ENCODE peak calls at places on chromosomes 2 and 18, in ten cellular contexts. One of them, this sample, is unnamed.

GRCh38 chr18:37572736-37573135 is 7.1 kb upstream of the CELF4 start:
- DNase-seq in HuH-7.5: no peak
- DNase-seq in NCI-H2081: no peak
- DNase-seq in kidney glomerular epithelial cell: no peak
- DNase-seq in stimulated activated CD4-positive, alpha-beta T cell treated with anti-CD3 and anti-CD28 coated beads, Interleukin-2, amount 100 ng/mL, for 4 hours: no peak
- DNase-seq in IMR-90: no peak
- DNase-seq in iPS DF 6.9: no peak
- DNase-seq in activated CD4-positive, alpha-beta T cell treated with anti-CD3 and anti-CD28 coated beads, Interleukin-2, amount 10 ng/mL, durations not matched to agents 7 days and 5 days: no peak
- DNase-seq in fibroblast of the aortic adventitia: no peak
- DNase-seq in RKO: no peak
- DNase-seq in this sample: no peak

GRCh38 chr2:9753665-9754531 is 89.4 kb upstream of the TAF1B start:
- DNase-seq in iPS DF 6.9: no peak
- DNase-seq in activated CD4-positive, alpha-beta T cell treated with anti-CD3 and anti-CD28 coated beads, Interleukin-2, amount 10 ng/mL, durations not matched to agents 7 days and 5 days: peak; percentile 44
- DNase-seq in kidney glomerular epithelial cell: no peak
- DNase-seq in fibroblast of the aortic adventitia: no peak
- DNase-seq in HuH-7.5: no peak
- DNase-seq in IMR-90: no peak
- DNase-seq in RKO: no peak
- DNase-seq in stimulated activated CD4-positive, alpha-beta T cell treated with anti-CD3 and anti-CD28 coated beads, Interleukin-2, amount 100 ng/mL, for 4 hours: peak; percentile 36
- DNase-seq in NCI-H2081: no peak
- DNase-seq in this sample: no peak

GRCh38 chr2:64873472-64873924 is 115.7 kb upstream of the SLC1A4 start:
- DNase-seq in activated CD4-positive, alpha-beta T cell treated with anti-CD3 and anti-CD28 coated beads, Interleukin-2, amount 10 ng/mL, durations not matched to agents 7 days and 5 days: peak; percentile 77
- DNase-seq in iPS DF 6.9: no peak
- DNase-seq in NCI-H2081: peak; percentile 47
- DNase-seq in kidney glomerular epithelial cell: peak; percentile 53
- DNase-seq in fibroblast of the aortic adventitia: peak; percentile 54
- DNase-seq in RKO: peak; percentile 57
- DNase-seq in IMR-90: peak; percentile 22
- DNase-seq in HuH-7.5: peak; percentile 77
- DNase-seq in stimulated activated CD4-positive, alpha-beta T cell treated with anti-CD3 and anti-CD28 coated beads, Interleukin-2, amount 100 ng/mL, for 4 hours: peak; percentile 55
- DNase-seq in this sample: peak; percentile 73

GRCh38 chr2:62920070-62920469 is 130.6 kb upstream of the OTX1 start:
- DNase-seq in stimulated activated CD4-positive, alpha-beta T cell treated with anti-CD3 and anti-CD28 coated beads, Interleukin-2, amount 100 ng/mL, for 4 hours: no peak
- DNase-seq in IMR-90: peak; percentile 39
- DNase-seq in RKO: peak; percentile 26
- DNase-seq in kidney glomerular epithelial cell: no peak
- DNase-seq in fibroblast of the aortic adventitia: peak; percentile 16
- DNase-seq in HuH-7.5: no peak
- DNase-seq in NCI-H2081: no peak
- DNase-seq in iPS DF 6.9: no peak
- DNase-seq in activated CD4-positive, alpha-beta T cell treated with anti-CD3 and anti-CD28 coated beads, Interleukin-2, amount 10 ng/mL, durations not matched to agents 7 days and 5 days: no peak
- DNase-seq in this sample: no peak

GRCh38 chr2:17894005-17894404 is 15.5 kb downstream of the KCNS3 start:
- DNase-seq in NCI-H2081: no peak
- DNase-seq in RKO: no peak
- DNase-seq in HuH-7.5: no peak
- DNase-seq in activated CD4-positive, alpha-beta T cell treated with anti-CD3 and anti-CD28 coated beads, Interleukin-2, amount 10 ng/mL, durations not matched to agents 7 days and 5 days: no peak
- DNase-seq in kidney glomerular epithelial cell: no peak
- DNase-seq in stimulated activated CD4-positive, alpha-beta T cell treated with anti-CD3 and anti-CD28 coated beads, Interleukin-2, amount 100 ng/mL, for 4 hours: no peak
- DNase-seq in iPS DF 6.9: no peak
- DNase-seq in IMR-90: peak; percentile 14
- DNase-seq in fibroblast of the aortic adventitia: no peak
- DNase-seq in this sample: no peak

GRCh38 chr2:130393318-130393910 is 37.6 kb downstream of the PTPN18 start:
- DNase-seq in kidney glomerular epithelial cell: peak; percentile 66
- DNase-seq in activated CD4-positive, alpha-beta T cell treated with anti-CD3 and anti-CD28 coated beads, Interleukin-2, amount 10 ng/mL, durations not matched to agents 7 days and 5 days: no peak
- DNase-seq in iPS DF 6.9: no peak
- DNase-seq in fibroblast of the aortic adventitia: no peak
- DNase-seq in RKO: no peak
- DNase-seq in NCI-H2081: no peak
- DNase-seq in IMR-90: peak; percentile 54
- DNase-seq in HuH-7.5: no peak
- DNase-seq in stimulated activated CD4-positive, alpha-beta T cell treated with anti-CD3 and anti-CD28 coated beads, Interleukin-2, amount 100 ng/mL, for 4 hours: no peak
- DNase-seq in this sample: no peak

GRCh38 chr18:59540819-59541218 is 156.4 kb downstream of the CCBE1 start:
- DNase-seq in RKO: no peak
- DNase-seq in fibroblast of the aortic adventitia: peak; percentile 62
- DNase-seq in IMR-90: peak; percentile 52
- DNase-seq in activated CD4-positive, alpha-beta T cell treated with anti-CD3 and anti-CD28 coated beads, Interleukin-2, amount 10 ng/mL, durations not matched to agents 7 days and 5 days: no peak
- DNase-seq in kidney glomerular epithelial cell: no peak
- DNase-seq in HuH-7.5: no peak
- DNase-seq in iPS DF 6.9: no peak
- DNase-seq in NCI-H2081: no peak
- DNase-seq in stimulated activated CD4-positive, alpha-beta T cell treated with anti-CD3 and anti-CD28 coated beads, Interleukin-2, amount 100 ng/mL, for 4 hours: no peak
- DNase-seq in this sample: no peak

GRCh38 chr2:69952336-69953115 is 8.9 kb downstream of the ASPRV1 start:
- DNase-seq in activated CD4-positive, alpha-beta T cell treated with anti-CD3 and anti-CD28 coated beads, Interleukin-2, amount 10 ng/mL, durations not matched to agents 7 days and 5 days: no peak
- DNase-seq in HuH-7.5: no peak
- DNase-seq in IMR-90: no peak
- DNase-seq in RKO: no peak
- DNase-seq in kidney glomerular epithelial cell: no peak
- DNase-seq in fibroblast of the aortic adventitia: no peak
- DNase-seq in NCI-H2081: no peak
- DNase-seq in stimulated activated CD4-positive, alpha-beta T cell treated with anti-CD3 and anti-CD28 coated beads, Interleukin-2, amount 100 ng/mL, for 4 hours: no peak
- DNase-seq in iPS DF 6.9: no peak
- DNase-seq in this sample: no peak

GRCh38 chr2:3314626-3315025 is 63.0 kb downstream of the EIPR1 start:
- DNase-seq in HuH-7.5: no peak
- DNase-seq in fibroblast of the aortic adventitia: no peak
- DNase-seq in stimulated activated CD4-positive, alpha-beta T cell treated with anti-CD3 and anti-CD28 coated beads, Interleukin-2, amount 100 ng/mL, for 4 hours: no peak
- DNase-seq in RKO: no peak
- DNase-seq in iPS DF 6.9: no peak
- DNase-seq in kidney glomerular epithelial cell: no peak
- DNase-seq in IMR-90: no peak
- DNase-seq in activated CD4-positive, alpha-beta T cell treated with anti-CD3 and anti-CD28 coated beads, Interleukin-2, amount 10 ng/mL, durations not matched to agents 7 days and 5 days: no peak
- DNase-seq in NCI-H2081: no peak
- DNase-seq in this sample: no peak

GRCh38 chr18:7608174-7608550 is 41.0 kb downstream of the PTPRM start:
- DNase-seq in activated CD4-positive, alpha-beta T cell treated with anti-CD3 and anti-CD28 coated beads, Interleukin-2, amount 10 ng/mL, durations not matched to agents 7 days and 5 days: no peak
- DNase-seq in fibroblast of the aortic adventitia: peak; percentile 41
- DNase-seq in stimulated activated CD4-positive, alpha-beta T cell treated with anti-CD3 and anti-CD28 coated beads, Interleukin-2, amount 100 ng/mL, for 4 hours: no peak
- DNase-seq in iPS DF 6.9: no peak
- DNase-seq in kidney glomerular epithelial cell: peak; percentile 15
- DNase-seq in NCI-H2081: no peak
- DNase-seq in RKO: no peak
- DNase-seq in IMR-90: peak; percentile 16
- DNase-seq in HuH-7.5: no peak
- DNase-seq in this sample: no peak

GRCh38 chr2:108905176-108905575 is 83.8 kb downstream of the EDAR start:
- DNase-seq in RKO: no peak
- DNase-seq in fibroblast of the aortic adventitia: no peak
- DNase-seq in NCI-H2081: no peak
- DNase-seq in activated CD4-positive, alpha-beta T cell treated with anti-CD3 and anti-CD28 coated beads, Interleukin-2, amount 10 ng/mL, durations not matched to agents 7 days and 5 days: no peak
- DNase-seq in HuH-7.5: no peak
- DNase-seq in kidney glomerular epithelial cell: no peak
- DNase-seq in iPS DF 6.9: no peak
- DNase-seq in IMR-90: no peak
- DNase-seq in stimulated activated CD4-positive, alpha-beta T cell treated with anti-CD3 and anti-CD28 coated beads, Interleukin-2, amount 100 ng/mL, for 4 hours: no peak
- DNase-seq in this sample: no peak

GRCh38 chr2:75571730-75572430 is 11.1 kb upstream of the EVA1A start:
- DNase-seq in RKO: no peak
- DNase-seq in stimulated activated CD4-positive, alpha-beta T cell treated with anti-CD3 and anti-CD28 coated beads, Interleukin-2, amount 100 ng/mL, for 4 hours: no peak
- DNase-seq in activated CD4-positive, alpha-beta T cell treated with anti-CD3 and anti-CD28 coated beads, Interleukin-2, amount 10 ng/mL, durations not matched to agents 7 days and 5 days: no peak
- DNase-seq in NCI-H2081: no peak
- DNase-seq in kidney glomerular epithelial cell: no peak
- DNase-seq in iPS DF 6.9: no peak
- DNase-seq in fibroblast of the aortic adventitia: peak; percentile 29
- DNase-seq in IMR-90: peak; percentile 68
- DNase-seq in HuH-7.5: no peak
- DNase-seq in this sample: no peak

GRCh38 chr18:10536270-10536669 is 10.4 kb downstream of the NAPG start:
- DNase-seq in iPS DF 6.9: no peak
- DNase-seq in NCI-H2081: no peak
- DNase-seq in activated CD4-positive, alpha-beta T cell treated with anti-CD3 and anti-CD28 coated beads, Interleukin-2, amount 10 ng/mL, durations not matched to agents 7 days and 5 days: no peak
- DNase-seq in fibroblast of the aortic adventitia: no peak
- DNase-seq in IMR-90: peak; percentile 44
- DNase-seq in RKO: no peak
- DNase-seq in kidney glomerular epithelial cell: no peak
- DNase-seq in stimulated activated CD4-positive, alpha-beta T cell treated with anti-CD3 and anti-CD28 coated beads, Interleukin-2, amount 100 ng/mL, for 4 hours: no peak
- DNase-seq in HuH-7.5: no peak
- DNase-seq in this sample: no peak

GRCh38 chr2:46555011-46555410 is 75.6 kb downstream of the TMEM247 start:
- DNase-seq in IMR-90: no peak
- DNase-seq in stimulated activated CD4-positive, alpha-beta T cell treated with anti-CD3 and anti-CD28 coated beads, Interleukin-2, amount 100 ng/mL, for 4 hours: no peak
- DNase-seq in HuH-7.5: no peak
- DNase-seq in iPS DF 6.9: no peak
- DNase-seq in kidney glomerular epithelial cell: no peak
- DNase-seq in activated CD4-positive, alpha-beta T cell treated with anti-CD3 and anti-CD28 coated beads, Interleukin-2, amount 10 ng/mL, durations not matched to agents 7 days and 5 days: peak; percentile 44
- DNase-seq in fibroblast of the aortic adventitia: no peak
- DNase-seq in RKO: no peak
- DNase-seq in NCI-H2081: no peak
- DNase-seq in this sample: peak; percentile 37

GRCh38 chr2:95041824-95042442 is 16.4 kb downstream of the MAL start:
- DNase-seq in RKO: no peak
- DNase-seq in stimulated activated CD4-positive, alpha-beta T cell treated with anti-CD3 and anti-CD28 coated beads, Interleukin-2, amount 100 ng/mL, for 4 hours: no peak
- DNase-seq in NCI-H2081: no peak
- DNase-seq in IMR-90: no peak
- DNase-seq in fibroblast of the aortic adventitia: no peak
- DNase-seq in activated CD4-positive, alpha-beta T cell treated with anti-CD3 and anti-CD28 coated beads, Interleukin-2, amount 10 ng/mL, durations not matched to agents 7 days and 5 days: no peak
- DNase-seq in kidney glomerular epithelial cell: no peak
- DNase-seq in iPS DF 6.9: no peak
- DNase-seq in HuH-7.5: no peak
- DNase-seq in this sample: no peak

GRCh38 chr2:72539145-72539552 is 286.7 kb downstream of the EXOC6B start:
- DNase-seq in HuH-7.5: no peak
- DNase-seq in stimulated activated CD4-positive, alpha-beta T cell treated with anti-CD3 and anti-CD28 coated beads, Interleukin-2, amount 100 ng/mL, for 4 hours: no peak
- DNase-seq in fibroblast of the aortic adventitia: peak; percentile 95
- DNase-seq in RKO: no peak
- DNase-seq in kidney glomerular epithelial cell: peak; percentile 74
- DNase-seq in iPS DF 6.9: no peak
- DNase-seq in IMR-90: peak; percentile 53
- DNase-seq in activated CD4-positive, alpha-beta T cell treated with anti-CD3 and anti-CD28 coated beads, Interleukin-2, amount 10 ng/mL, durations not matched to agents 7 days and 5 days: no peak
- DNase-seq in NCI-H2081: no peak
- DNase-seq in this sample: no peak

GRCh38 chr18:3709166-3709565 is 259.2 kb downstream of the TGIF1 start:
- DNase-seq in kidney glomerular epithelial cell: no peak
- DNase-seq in HuH-7.5: no peak
- DNase-seq in RKO: no peak
- DNase-seq in activated CD4-positive, alpha-beta T cell treated with anti-CD3 and anti-CD28 coated beads, Interleukin-2, amount 10 ng/mL, durations not matched to agents 7 days and 5 days: no peak
- DNase-seq in fibroblast of the aortic adventitia: peak; percentile 29
- DNase-seq in NCI-H2081: no peak
- DNase-seq in iPS DF 6.9: no peak
- DNase-seq in stimulated activated CD4-positive, alpha-beta T cell treated with anti-CD3 and anti-CD28 coated beads, Interleukin-2, amount 100 ng/mL, for 4 hours: no peak
- DNase-seq in IMR-90: no peak
- DNase-seq in this sample: no peak

GRCh38 chr2:64661770-64662169 is 8.1 kb upstream of the SERTAD2 start:
- DNase-seq in iPS DF 6.9: no peak
- DNase-seq in IMR-90: no peak
- DNase-seq in activated CD4-positive, alpha-beta T cell treated with anti-CD3 and anti-CD28 coated beads, Interleukin-2, amount 10 ng/mL, durations not matched to agents 7 days and 5 days: no peak
- DNase-seq in NCI-H2081: no peak
- DNase-seq in stimulated activated CD4-positive, alpha-beta T cell treated with anti-CD3 and anti-CD28 coated beads, Interleukin-2, amount 100 ng/mL, for 4 hours: no peak
- DNase-seq in kidney glomerular epithelial cell: no peak
- DNase-seq in RKO: no peak
- DNase-seq in fibroblast of the aortic adventitia: no peak
- DNase-seq in HuH-7.5: no peak
- DNase-seq in this sample: no peak

GRCh38 chr2:157732596-157732995 is 103.9 kb upstream of the ACVR1C start:
- DNase-seq in stimulated activated CD4-positive, alpha-beta T cell treated with anti-CD3 and anti-CD28 coated beads, Interleukin-2, amount 100 ng/mL, for 4 hours: no peak
- DNase-seq in RKO: peak; percentile 11
- DNase-seq in IMR-90: peak; percentile 23
- DNase-seq in kidney glomerular epithelial cell: no peak
- DNase-seq in iPS DF 6.9: no peak
- DNase-seq in activated CD4-positive, alpha-beta T cell treated with anti-CD3 and anti-CD28 coated beads, Interleukin-2, amount 10 ng/mL, durations not matched to agents 7 days and 5 days: no peak
- DNase-seq in HuH-7.5: no peak
- DNase-seq in NCI-H2081: no peak
- DNase-seq in fibroblast of the aortic adventitia: no peak
- DNase-seq in this sample: no peak

GRCh38 chr18:79624356-79624961 is 55.1 kb upstream of the CTDP1 start:
- DNase-seq in HuH-7.5: no peak
- DNase-seq in stimulated activated CD4-positive, alpha-beta T cell treated with anti-CD3 and anti-CD28 coated beads, Interleukin-2, amount 100 ng/mL, for 4 hours: no peak
- DNase-seq in RKO: no peak
- DNase-seq in IMR-90: no peak
- DNase-seq in fibroblast of the aortic adventitia: no peak
- DNase-seq in kidney glomerular epithelial cell: no peak
- DNase-seq in NCI-H2081: no peak
- DNase-seq in iPS DF 6.9: no peak
- DNase-seq in activated CD4-positive, alpha-beta T cell treated with anti-CD3 and anti-CD28 coated beads, Interleukin-2, amount 10 ng/mL, durations not matched to agents 7 days and 5 days: no peak
- DNase-seq in this sample: no peak

GRCh38 chr2:9300214-9300613 is 93.6 kb downstream of the ASAP2 start:
- DNase-seq in NCI-H2081: no peak
- DNase-seq in activated CD4-positive, alpha-beta T cell treated with anti-CD3 and anti-CD28 coated beads, Interleukin-2, amount 10 ng/mL, durations not matched to agents 7 days and 5 days: no peak
- DNase-seq in stimulated activated CD4-positive, alpha-beta T cell treated with anti-CD3 and anti-CD28 coated beads, Interleukin-2, amount 100 ng/mL, for 4 hours: no peak
- DNase-seq in fibroblast of the aortic adventitia: no peak
- DNase-seq in IMR-90: no peak
- DNase-seq in HuH-7.5: no peak
- DNase-seq in kidney glomerular epithelial cell: no peak
- DNase-seq in RKO: no peak
- DNase-seq in iPS DF 6.9: no peak
- DNase-seq in this sample: no peak

GRCh38 chr18:26708814-26709717 is 156.4 kb downstream of the AQP4 start:
- DNase-seq in stimulated activated CD4-positive, alpha-beta T cell treated with anti-CD3 and anti-CD28 coated beads, Interleukin-2, amount 100 ng/mL, for 4 hours: no peak
- DNase-seq in IMR-90: no peak
- DNase-seq in activated CD4-positive, alpha-beta T cell treated with anti-CD3 and anti-CD28 coated beads, Interleukin-2, amount 10 ng/mL, durations not matched to agents 7 days and 5 days: no peak
- DNase-seq in iPS DF 6.9: no peak
- DNase-seq in RKO: no peak
- DNase-seq in kidney glomerular epithelial cell: no peak
- DNase-seq in fibroblast of the aortic adventitia: no peak
- DNase-seq in HuH-7.5: no peak
- DNase-seq in NCI-H2081: no peak
- DNase-seq in this sample: no peak

GRCh38 chr2:218745559-218746469 is 35.2 kb downstream of the TTLL4 start:
- DNase-seq in activated CD4-positive, alpha-beta T cell treated with anti-CD3 and anti-CD28 coated beads, Interleukin-2, amount 10 ng/mL, durations not matched to agents 7 days and 5 days: no peak
- DNase-seq in iPS DF 6.9: no peak
- DNase-seq in fibroblast of the aortic adventitia: peak; percentile 30
- DNase-seq in kidney glomerular epithelial cell: no peak
- DNase-seq in RKO: no peak
- DNase-seq in NCI-H2081: no peak
- DNase-seq in stimulated activated CD4-positive, alpha-beta T cell treated with anti-CD3 and anti-CD28 coated beads, Interleukin-2, amount 100 ng/mL, for 4 hours: no peak
- DNase-seq in HuH-7.5: peak; percentile 28
- DNase-seq in IMR-90: peak; percentile 65
- DNase-seq in this sample: no peak

GRCh38 chr2:225806105-225806504 is 406.6 kb downstream of the NYAP2 start:
- DNase-seq in HuH-7.5: no peak
- DNase-seq in kidney glomerular epithelial cell: no peak
- DNase-seq in IMR-90: peak; percentile 42
- DNase-seq in activated CD4-positive, alpha-beta T cell treated with anti-CD3 and anti-CD28 coated beads, Interleukin-2, amount 10 ng/mL, durations not matched to agents 7 days and 5 days: no peak
- DNase-seq in stimulated activated CD4-positive, alpha-beta T cell treated with anti-CD3 and anti-CD28 coated beads, Interleukin-2, amount 100 ng/mL, for 4 hours: no peak
- DNase-seq in iPS DF 6.9: no peak
- DNase-seq in RKO: no peak
- DNase-seq in NCI-H2081: no peak
- DNase-seq in fibroblast of the aortic adventitia: no peak
- DNase-seq in this sample: no peak

GRCh38 chr2:156784034-156784433 is 347.9 kb downstream of the GPD2 start:
- DNase-seq in kidney glomerular epithelial cell: no peak
- DNase-seq in iPS DF 6.9: no peak
- DNase-seq in NCI-H2081: peak; percentile 50
- DNase-seq in HuH-7.5: no peak
- DNase-seq in activated CD4-positive, alpha-beta T cell treated with anti-CD3 and anti-CD28 coated beads, Interleukin-2, amount 10 ng/mL, durations not matched to agents 7 days and 5 days: no peak
- DNase-seq in stimulated activated CD4-positive, alpha-beta T cell treated with anti-CD3 and anti-CD28 coated beads, Interleukin-2, amount 100 ng/mL, for 4 hours: no peak
- DNase-seq in RKO: no peak
- DNase-seq in IMR-90: no peak
- DNase-seq in fibroblast of the aortic adventitia: no peak
- DNase-seq in this sample: no peak

GRCh38 chr18:54222922-54223567 is 1.4 kb downstream of the MBD2 start:
- DNase-seq in kidney glomerular epithelial cell: peak; percentile 59
- DNase-seq in RKO: no peak
- DNase-seq in iPS DF 6.9: no peak
- DNase-seq in IMR-90: no peak
- DNase-seq in fibroblast of the aortic adventitia: peak; percentile 2
- DNase-seq in stimulated activated CD4-positive, alpha-beta T cell treated with anti-CD3 and anti-CD28 coated beads, Interleukin-2, amount 100 ng/mL, for 4 hours: peak; percentile 30
- DNase-seq in activated CD4-positive, alpha-beta T cell treated with anti-CD3 and anti-CD28 coated beads, Interleukin-2, amount 10 ng/mL, durations not matched to agents 7 days and 5 days: peak; percentile 65
- DNase-seq in HuH-7.5: no peak
- DNase-seq in NCI-H2081: no peak
- DNase-seq in this sample: no peak

GRCh38 chr2:102058293-102058833 is 66.6 kb downstream of the IL1R2 start:
- DNase-seq in fibroblast of the aortic adventitia: no peak
- DNase-seq in NCI-H2081: no peak
- DNase-seq in HuH-7.5: no peak
- DNase-seq in activated CD4-positive, alpha-beta T cell treated with anti-CD3 and anti-CD28 coated beads, Interleukin-2, amount 10 ng/mL, durations not matched to agents 7 days and 5 days: no peak
- DNase-seq in iPS DF 6.9: no peak
- DNase-seq in RKO: no peak
- DNase-seq in kidney glomerular epithelial cell: no peak
- DNase-seq in IMR-90: no peak
- DNase-seq in stimulated activated CD4-positive, alpha-beta T cell treated with anti-CD3 and anti-CD28 coated beads, Interleukin-2, amount 100 ng/mL, for 4 hours: no peak
- DNase-seq in this sample: no peak